ENCODE peak calls at places on chromosomes 5 and 9, in six cellular contexts. J is K562, H is HepG2, K is GM12891, W is H1, G is GM12878. U is an unnamed sample.
A peak's percentile ranks its signal among the peaks of the same experiment; 100 is the strongest.

GRCh38 chr5:77869115-77869798 is 93.1 kb upstream of the TBCA start:
- DNase-seq in J (no peak), H (no peak), K (no peak), W (no peak), G (no peak), U (no peak)

GRCh38 chr9:91151014-91151740 is 210.5 kb downstream of the AUH start:
- DNase-seq in J (no peak), H (no peak), K (peak; percentile 51), W (no peak), G (peak; percentile 72), U (peak; percentile 49)

GRCh38 chr9:71768388-71769174 is at the start of gene CEMIP2:
- DNase-seq in J (peak; percentile 87), H (peak; percentile 71), K (peak; percentile 80), W (no peak), G (no peak), U (peak; percentile 72)

GRCh38 chr5:51378778-51379652 is 4.2 kb upstream of the ISL1 start:
- DNase-seq in J (no peak), H (no peak), K (no peak), W (no peak), G (no peak), U (no peak)

GRCh38 chr9:133990366-133991210 is 1.5 kb downstream of the VAV2 start:
- DNase-seq in J (no peak), H (peak; percentile 93), K (no peak), W (no peak), G (no peak), U (no peak)

GRCh38 chr5:134086943-134087305 is 27.6 kb upstream of the TCF7 start:
- DNase-seq in J (no peak), H (no peak), K (no peak), W (no peak), G (no peak), U (no peak)

GRCh38 chr5:175746851-175747250 is 89.0 kb downstream of the HRH2 start:
- DNase-seq in J (peak; percentile 24), H (no peak), K (no peak), W (no peak), G (no peak), U (no peak)

GRCh38 chr5:163727028-163727427 is 221.6 kb downstream of the MAT2B start:
- DNase-seq in J (no peak), H (no peak), K (no peak), W (no peak), G (peak; percentile 20), U (no peak)

GRCh38 chr5:135182675-135183074 is 148.6 kb upstream of the PITX1 start:
- DNase-seq in J (no peak), H (no peak), K (no peak), W (no peak), G (no peak), U (no peak)

GRCh38 chr5:17132444-17133083 is 84.9 kb upstream of the BASP1 start:
- DNase-seq in J (peak; percentile 32), H (no peak), K (peak; percentile 8), W (no peak), G (no peak), U (no peak)

GRCh38 chr9:70012569-70012968 is 31.1 kb upstream of the MAMDC2 start:
- DNase-seq in J (no peak), H (no peak), K (no peak), W (no peak), G (no peak), U (no peak)

GRCh38 chr9:70318002-70318401 is 59.2 kb downstream of the SMC5 start:
- DNase-seq in J (no peak), H (peak; percentile 6), K (no peak), W (no peak), G (no peak), U (no peak)

GRCh38 chr5:149254506-149254905 is 17.2 kb upstream of the AFAP1L1 start:
- DNase-seq in J (no peak), H (no peak), K (no peak), W (no peak), G (no peak), U (no peak)

GRCh38 chr9:98755006-98755618 is 41.2 kb downstream of the ANKS6 start:
- DNase-seq in J (peak; percentile 23), H (no peak), K (no peak), W (no peak), G (no peak), U (no peak)

GRCh38 chr9:133981958-133982681 is 10.0 kb downstream of the VAV2 start:
- DNase-seq in J (no peak), H (no peak), K (no peak), W (no peak), G (no peak), U (no peak)

GRCh38 chr9:35813434-35814105 is 1.3 kb downstream of the HINT2 start:
- DNase-seq in J (peak; percentile 43), H (peak; percentile 73), K (no peak), W (no peak), G (no peak), U (no peak)

GRCh38 chr9:75108571-75108970 is 20.3 kb downstream of the OSTF1 start:
- DNase-seq in J (no peak), H (no peak), K (no peak), W (no peak), G (no peak), U (no peak)

GRCh38 chr9:16385590-16386578 is 484.6 kb downstream of the BNC2 start:
- DNase-seq in J (no peak), H (no peak), K (no peak), W (no peak), G (no peak), U (no peak)

GRCh38 chr5:128234928-128235641 is 151.5 kb downstream of the SLC12A2 start:
- DNase-seq in J (no peak), H (no peak), K (no peak), W (no peak), G (no peak), U (no peak)

GRCh38 chr5:74013222-74013621 is 387.2 kb downstream of the ARHGEF28 start:
- DNase-seq in J (no peak), H (no peak), K (no peak), W (no peak), G (no peak), U (no peak)

GRCh38 chr5:149381261-149381985 is 2.3 kb upstream of the IL17B start:
- DNase-seq in J (no peak), H (no peak), K (no peak), W (no peak), G (no peak), U (no peak)

GRCh38 chr9:84969084-84969483 is 299.6 kb downstream of the NTRK2 start:
- DNase-seq in J (no peak), H (no peak), K (no peak), W (no peak), G (no peak), U (no peak)

GRCh38 chr5:8628521-8628920 is 759.6 kb downstream of the MTRR start:
- DNase-seq in J (no peak), H (no peak), K (no peak), W (no peak), G (no peak), U (no peak)

GRCh38 chr5:172809774-172810173 is 24.3 kb upstream of the ERGIC1 start:
- DNase-seq in J (no peak), H (no peak), K (no peak), W (no peak), G (no peak), U (no peak)

GRCh38 chr5:172807766-172808311 is 26.2 kb upstream of the ERGIC1 start:
- DNase-seq in J (no peak), H (no peak), K (no peak), W (no peak), G (no peak), U (no peak)

GRCh38 chr5:172805018-172805683 is 28.9 kb upstream of the ERGIC1 start:
- DNase-seq in J (no peak), H (no peak), K (no peak), W (no peak), G (no peak), U (no peak)

GRCh38 chr5:172805736-172806255 is 28.3 kb upstream of the ERGIC1 start:
- DNase-seq in J (no peak), H (no peak), K (no peak), W (no peak), G (no peak), U (no peak)

DNA sequence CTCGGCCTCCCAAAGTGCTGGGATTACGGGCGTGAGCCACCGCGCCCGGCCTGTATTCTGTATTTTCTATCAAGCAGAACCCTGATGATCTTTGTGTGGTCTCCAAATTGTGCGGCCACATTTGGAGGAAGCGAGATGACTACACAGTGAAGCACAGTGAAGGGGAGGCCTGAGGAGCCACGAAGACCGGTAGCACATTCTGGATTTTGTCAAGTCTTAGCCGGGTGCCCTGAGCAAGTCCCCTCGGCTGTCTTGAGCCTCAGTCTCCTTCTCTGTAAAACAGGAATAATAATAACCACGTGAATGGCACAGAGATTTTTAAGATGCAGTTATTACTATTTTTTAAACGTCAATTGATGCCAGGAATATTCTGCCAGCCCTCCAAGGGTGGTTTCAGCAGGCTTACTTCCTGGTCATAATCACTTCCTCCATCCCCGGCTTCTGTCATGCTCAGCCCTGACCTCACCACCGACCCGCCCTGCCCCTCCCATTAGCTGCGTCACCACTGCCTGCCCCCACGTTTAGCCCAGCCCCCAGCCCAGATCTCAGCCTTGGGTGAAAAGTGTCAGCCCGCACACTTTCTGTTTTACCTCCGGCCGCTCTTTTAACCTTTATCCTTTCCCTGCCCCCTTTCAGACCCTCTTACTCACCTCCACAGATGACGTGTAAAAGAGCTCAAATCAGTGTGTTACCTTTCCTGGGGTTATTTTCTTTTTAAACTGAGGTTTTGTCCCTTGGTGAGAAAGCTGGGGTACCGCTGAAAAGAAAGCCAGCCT is 27.0 kb upstream of the ERGIC1 start:
- DNase-seq in J (peak; percentile 95), H (peak; percentile 80), K (peak; percentile 91), W (peak; percentile 49), G (peak; percentile 81), U (peak; percentile 89)
- TF ChIP-seq POLR2A in J (peak; percentile 78), H (peak; percentile 20), K (no peak), W (no peak), G (peak; percentile 54), U (peak; percentile 51)

DNA sequence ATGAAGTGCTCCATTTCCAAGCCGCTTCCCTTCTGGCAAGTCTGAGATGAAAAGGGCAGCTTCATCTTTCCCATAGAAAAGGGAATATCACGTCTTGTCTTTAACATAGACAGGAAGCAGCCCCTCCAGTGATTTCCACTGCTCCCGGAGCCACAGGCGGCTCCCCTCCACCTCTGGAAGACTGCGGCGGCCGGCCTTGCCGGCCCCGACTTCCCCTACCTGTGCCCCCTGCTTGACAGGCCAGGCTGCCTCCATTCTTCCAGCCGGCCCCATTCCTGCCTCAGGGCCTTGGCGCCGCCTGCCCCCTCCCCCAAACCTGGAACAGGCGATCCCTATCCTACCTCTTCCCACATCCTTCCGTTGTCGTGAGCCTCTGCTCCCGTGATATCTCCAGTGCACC is 141.8 kb downstream of the ZNF354C start:
- DNase-seq in J (no peak), H (no peak), K (no peak), W (no peak), G (no peak), U (no peak)
- TF ChIP-seq TAF1 in J (no peak), H (no peak), K (no peak), W (no peak), G (no peak), U (no peak)

DNA sequence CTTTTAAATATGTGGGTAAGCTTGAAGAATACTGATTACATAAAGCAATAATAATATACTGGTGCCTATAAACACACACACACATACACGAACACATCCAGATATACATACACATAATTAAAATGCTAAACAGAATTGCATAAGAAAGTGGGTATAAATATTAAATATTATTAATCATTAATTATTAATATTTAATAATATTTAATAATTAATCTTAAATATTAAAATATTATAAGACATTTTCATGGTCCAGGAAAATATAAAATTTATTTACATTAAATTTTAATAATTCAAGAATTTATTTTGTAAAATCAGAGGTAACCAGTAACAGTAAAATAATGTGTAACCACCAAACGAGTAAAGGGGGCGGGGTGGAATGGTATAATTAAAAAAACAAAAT is 178.3 kb downstream of the TMEM232 start:
- DNase-seq in J (no peak), H (no peak), K (no peak), W (no peak), G (no peak), U (no peak)
- TF ChIP-seq POLR2AphosphoS5 in J (no peak), H (no peak), K (no peak), W (no peak), G (no peak), U (no peak)

GRCh38 chr5:168486136-168486879 is at the start of gene RARS1:
- DNase-seq in J (peak; percentile 94), H (peak; percentile 88), K (peak; percentile 79), W (peak; percentile 89), G (peak; percentile 72), U (peak; percentile 81)
- TF ChIP-seq POLR2A in J (peak; percentile 98), H (peak; percentile 95), K (peak; percentile 97), W (peak; percentile 90), G (peak; percentile 98), U (peak; percentile 97)

U was measured in GM12892.